ENCODE peak calls at places on chromosomes 6 and 20, in seven cellular contexts. N, M, Q, K, I, E and F are unnamed samples. For H3K27me3, the result is how much of the 10 kb centered on the place peaks cover.

GRCh38 chr20:1875762-1876161 is 19.4 kb upstream of the SIRPA start:
- DNase-seq in E (no peak), N (no peak), Q (no peak), K (no peak), M (no peak), I (no peak), F (no peak)

GRCh38 chr20:62362991-62363919 is 3.9 kb downstream of the LAMA5 start:
- DNase-seq in E (peak), M (no peak), Q (peak), K (no peak), N (peak), I (no peak), F (no peak)

GRCh38 chr6:44712353-44713147 is 325.0 kb downstream of the CDC5L start:
- DNase-seq in I (no peak), N (no peak), K (no peak), Q (no peak), M (no peak), E (no peak), F (no peak)

GRCh38 chr6:168695701-168696100 is 254.7 kb downstream of the SMOC2 start:
- DNase-seq in M (no peak), N (no peak), I (no peak), Q (no peak), K (no peak), E (no peak), F (no peak)

GRCh38 chr20:58352454-58352853 is 36.6 kb upstream of the VAPB start:
- DNase-seq in M (no peak), E (no peak), Q (no peak), I (no peak), K (no peak), N (no peak), F (no peak)

GRCh38 chr6:147947521-147947920 is 395.1 kb upstream of the SASH1 start:
- DNase-seq in N (no peak), I (no peak), Q (no peak), E (no peak), K (no peak), M (no peak), F (no peak)

GRCh38 chr20:48745330-48745729 is 82.5 kb downstream of the PREX1 start:
- DNase-seq in E (no peak), K (no peak), I (peak), M (no peak), Q (no peak), N (no peak), F (peak)

GRCh38 chr20:53774487-53775203 is 181.0 kb upstream of the ZNF217 start:
- DNase-seq in E (peak), Q (no peak), K (no peak), M (no peak), I (no peak), N (no peak), F (no peak)

GRCh38 chr6:112691289-112691688 is 344.2 kb downstream of the RFPL4B start:
- DNase-seq in K (no peak), N (no peak), I (peak), M (no peak), Q (peak), E (peak), F (peak)

GRCh38 chr20:62852841-62853240 is 8.8 kb downstream of the TCFL5 start:
- DNase-seq in E (no peak), K (no peak), M (no peak), I (no peak), N (no peak), Q (no peak), F (no peak)

GRCh38 chr6:107576852-107577251 is 86.9 kb downstream of the SOBP start:
- DNase-seq in Q (no peak), K (no peak), M (no peak), I (peak), N (no peak), E (no peak), F (no peak)

GRCh38 chr6:37785002-37785687 is 34.4 kb upstream of the ZFAND3 start:
- DNase-seq in E (no peak), K (no peak), N (no peak), M (no peak), Q (no peak), I (no peak), F (no peak)

GRCh38 chr6:34247481-34248197 is 1.2 kb downstream of the SMIM29 start:
- DNase-seq in N (no peak), M (no peak), K (no peak), I (no peak), E (no peak), Q (no peak), F (no peak)

GRCh38 chr20:16007978-16008377 is 565.3 kb downstream of the KIF16B start:
- DNase-seq in K (no peak), I (no peak), Q (no peak), M (no peak), N (no peak), E (no peak), F (no peak)

GRCh38 chr6:33206027-33206863 is 1.8 kb downstream of the HSD17B8 start:
- DNase-seq in M (no peak), E (no peak), Q (no peak), I (no peak), N (no peak), K (no peak), F (no peak)

GRCh38 chr6:75210885-75211739 is 5.3 kb upstream of the COL12A1 start:
- DNase-seq in I (peak), E (peak), Q (peak), K (no peak), M (no peak), N (no peak), F (peak)

GRCh38 chr20:41669708-41670263 is 51.6 kb upstream of the CHD6 start:
- DNase-seq in Q (no peak), E (no peak), N (no peak), M (no peak), K (no peak), I (no peak), F (peak)

GRCh38 chr6:144216668-144217218 is 66.4 kb downstream of the STX11 start:
- DNase-seq in I (no peak), N (peak), M (no peak), K (no peak), Q (no peak), E (no peak), F (no peak)

GRCh38 chr6:98839788-98840361 is 5.5 kb downstream of the POU3F2 start:
- DNase-seq in N (no peak), I (no peak), M (no peak), K (no peak), E (no peak), Q (peak), F (peak)

GRCh38 chr6:27061235-27061993 is 186.1 kb upstream of the PRSS16 start:
- DNase-seq in E (no peak), N (no peak), K (no peak), I (no peak), M (no peak), Q (no peak), F (no peak)

GRCh38 chr6:168934856-168935627 is 318.6 kb downstream of the THBS2 start:
- DNase-seq in E (no peak), K (no peak), M (no peak), I (no peak), N (no peak), Q (no peak), F (no peak)

GRCh38 chr6:108559884-108560462 is 744 bp upstream of the FOXO3 start:
- DNase-seq in I (peak), Q (peak), M (no peak), E (peak), K (peak), N (peak), F (peak)

GRCh38 chr20:40953856-40954255 is 74.8 kb upstream of the TOP1 start:
- DNase-seq in E (no peak), I (peak), K (no peak), N (no peak), M (no peak), Q (no peak), F (no peak)

GRCh38 chr20:22619806-22620205 is 35.4 kb upstream of the FOXA2 start:
- DNase-seq in Q (no peak), I (no peak), K (no peak), M (no peak), N (no peak), E (no peak), F (no peak)

GRCh38 chr20:58162976-58163375 is 65.5 kb downstream of the ANKRD60 start:
- DNase-seq in K (no peak), E (no peak), Q (peak), I (no peak), N (no peak), M (no peak), F (no peak)

GRCh38 chr20:15812696-15813095 is 760.6 kb downstream of the KIF16B start:
- DNase-seq in N (no peak), E (no peak), M (no peak), K (no peak), I (no peak), Q (no peak), F (no peak)

GRCh38 chr20:4091332-4092135 is 76.2 kb upstream of the RNF24 start:
- DNase-seq in I (peak), E (peak), N (peak), Q (peak), M (peak), K (no peak), F (peak)

GRCh38 chr20:59318803-59319202 is 18.4 kb downstream of the EDN3 start:
- DNase-seq in K (no peak), E (no peak), Q (no peak), M (no peak), I (no peak), N (no peak), F (no peak)

GRCh38 chr6:110421749-110422443 is 6.5 kb upstream of the DDO start:
- DNase-seq in K (no peak), M (no peak), N (no peak), I (peak), Q (no peak), E (no peak), F (no peak)

GRCh38 chr6:21277601-21278043 is 315.9 kb upstream of the SOX4 start:
- DNase-seq in I (no peak), K (no peak), N (no peak), E (no peak), M (no peak), Q (peak), F (no peak)

GRCh38 chr20:5393218-5393870 is 76.6 kb upstream of the PROKR2 start:
- DNase-seq in E (no peak), N (no peak), K (no peak), M (no peak), Q (no peak), I (no peak), F (no peak)

GRCh38 chr20:43055181-43055884 is 134.4 kb downstream of the PTPRT start:
- DNase-seq in Q (no peak), I (no peak), E (no peak), M (no peak), N (no peak), K (no peak), F (no peak)

GRCh38 chr6:11277275-11278206 is 45.1 kb upstream of the NEDD9 start:
- DNase-seq in E (no peak), M (no peak), I (no peak), Q (peak), K (no peak), N (peak), F (peak)
- H3K27ac ChIP-seq in E (peak), M (no peak), I (no peak), Q (peak), K (no peak), N (no peak), F (no peak)

GRCh38 chr20:37566590-37567330 is 39.1 kb upstream of the BLCAP start:
- DNase-seq in I (no peak), E (no peak), N (no peak), M (peak), K (no peak), Q (no peak), F (no peak)

GRCh38 chr20:37564016-37564387 is 36.3 kb upstream of the BLCAP start:
- DNase-seq in I (no peak), E (no peak), K (no peak), M (no peak), N (no peak), Q (no peak), F (no peak)

GRCh38 chr20:37567331-37567665 is 39.6 kb upstream of the BLCAP start:
- DNase-seq in Q (no peak), N (no peak), M (no peak), E (no peak), I (no peak), K (no peak), F (no peak)

GRCh38 chr20:37564388-37565133 is 36.9 kb upstream of the BLCAP start:
- DNase-seq in K (no peak), E (peak), I (peak), N (peak), M (peak), Q (peak), F (peak)

DNA sequence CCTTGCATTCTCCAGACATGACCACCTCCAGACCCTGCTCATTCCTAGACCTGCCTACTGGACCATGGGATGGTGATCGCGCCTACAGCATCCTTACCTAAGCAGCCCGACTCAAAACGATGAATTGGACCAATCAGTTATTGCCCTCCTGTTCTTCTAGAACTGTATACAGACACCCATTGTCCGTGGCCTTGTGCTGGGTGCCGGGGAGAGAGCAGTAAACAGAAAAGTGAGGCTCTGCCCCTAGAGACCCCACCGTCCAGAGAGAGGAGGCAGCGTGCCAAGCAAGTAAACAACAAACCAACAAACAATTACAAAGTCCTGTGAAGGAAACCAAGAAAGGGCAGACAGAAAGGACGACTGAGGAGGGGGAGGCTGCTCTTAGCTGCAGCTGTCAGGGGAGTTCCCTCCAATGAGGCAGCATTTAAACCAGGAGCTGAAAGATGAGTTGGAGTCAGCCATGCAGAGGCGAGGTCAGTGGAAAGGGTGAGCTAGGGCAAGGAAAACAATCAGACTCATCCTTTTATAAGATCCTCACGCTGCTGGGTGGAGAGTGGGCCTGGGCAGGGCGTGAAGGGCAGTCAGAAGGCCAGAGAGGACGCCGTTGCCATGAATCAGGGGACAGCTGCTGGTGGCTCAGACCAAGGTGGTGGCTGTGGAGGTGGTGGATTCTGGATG is 37.6 kb upstream of the BLCAP start:
- DNase-seq in N (no peak), E (no peak), M (peak), I (no peak), K (no peak), Q (no peak), F (no peak)
- H3K27me3 ChIP-seq in N (under half), E (half or more), M (half or more), I (under half), K (under half), Q (under half), F (under half)

DNA sequence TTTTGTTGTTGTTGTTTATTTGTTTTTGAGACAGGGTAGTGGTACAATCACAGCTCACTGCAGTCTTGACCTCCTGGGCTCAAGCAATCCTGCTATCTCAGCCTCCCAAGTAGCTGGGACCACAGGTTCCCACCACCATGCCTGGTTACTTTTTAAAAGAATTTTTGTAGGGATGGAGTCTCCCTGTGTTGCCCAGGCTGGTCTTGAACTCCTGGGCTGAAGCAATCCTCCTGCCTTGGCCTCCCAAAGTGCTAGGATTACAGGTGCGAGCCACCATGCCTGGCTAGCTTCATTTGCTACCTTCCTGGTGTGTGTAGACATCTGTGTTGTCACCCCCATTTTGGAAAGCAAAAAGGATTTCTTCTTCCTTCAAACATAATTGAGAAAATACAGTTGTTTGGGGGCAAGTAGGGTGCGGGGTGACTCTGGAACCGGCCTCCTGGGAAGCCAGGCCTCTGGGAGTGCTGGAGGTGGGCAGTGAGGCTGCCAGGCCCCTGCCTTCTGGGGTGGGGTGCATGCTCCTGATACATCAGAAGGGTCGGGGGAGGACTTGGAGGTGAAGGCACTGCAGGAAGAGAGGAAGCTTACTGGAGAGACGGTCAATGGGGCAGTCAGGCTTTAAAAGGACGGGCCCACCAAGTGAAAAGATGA is 28.4 kb downstream of the SYNJ2 start:
- DNase-seq in N (no peak), K (no peak), I (no peak), M (no peak), E (no peak), Q (no peak), F (no peak)
- H3K27ac ChIP-seq in N (peak), K (no peak), I (peak), M (no peak), E (peak), Q (peak), F (no peak)

GRCh38 chr6:31090275-31090972 is 22.0 kb downstream of the C6orf15 start:
- DNase-seq in N (no peak), Q (no peak), M (no peak), K (no peak), E (no peak), I (no peak), F (no peak)
- H3K27me3 ChIP-seq in N (under half), Q (under half), M (under half), K (under half), E (under half), I (under half), F (under half)

GRCh38 chr6:5763871-5764270 is 242.9 kb downstream of the NRN1 start:
- DNase-seq in Q (no peak), N (no peak), E (no peak), I (no peak), K (no peak), M (no peak), F (no peak)

GRCh38 chr6:5766260-5766659 is 240.5 kb downstream of the NRN1 start:
- DNase-seq in N (no peak), M (no peak), I (no peak), E (no peak), K (no peak), Q (no peak), F (no peak)

GRCh38 chr6:5763407-5763806 is 243.3 kb downstream of the NRN1 start:
- DNase-seq in M (no peak), E (no peak), N (no peak), I (no peak), K (no peak), Q (no peak), F (no peak)

GRCh38 chr6:5764401-5764955 is 242.2 kb downstream of the NRN1 start:
- DNase-seq in Q (no peak), N (peak), M (no peak), E (peak), I (no peak), K (peak), F (no peak)

DNA sequence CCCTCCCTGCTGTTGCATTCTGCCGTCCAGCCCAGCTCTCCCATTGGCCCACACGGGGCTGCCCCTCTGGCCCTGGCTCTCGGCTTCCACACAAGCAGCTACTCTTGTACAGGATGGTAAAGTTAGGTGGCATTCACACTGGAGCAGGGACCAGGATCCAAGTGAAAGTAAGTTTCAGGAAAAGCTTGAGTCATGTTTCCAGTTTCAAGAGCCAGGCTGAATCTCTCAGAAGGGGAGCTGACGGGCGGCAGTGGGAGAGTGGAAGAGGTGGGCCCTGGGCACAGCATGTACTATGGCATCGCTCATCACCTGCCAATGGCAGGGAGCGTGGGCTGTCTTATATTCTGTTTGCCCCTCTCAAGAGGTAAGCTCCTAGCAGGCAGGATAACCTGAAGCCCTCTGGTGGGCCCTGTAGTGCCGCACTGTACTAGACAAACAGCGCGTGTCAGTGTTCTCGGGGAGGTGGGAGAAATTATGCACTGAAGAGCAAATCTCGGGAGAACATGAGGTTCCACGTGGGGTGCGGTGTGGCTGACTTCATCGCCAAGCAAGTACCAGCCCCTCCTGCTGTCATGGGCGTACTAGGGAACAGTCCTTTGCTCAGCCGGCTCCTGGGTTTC is 241.5 kb downstream of the NRN1 start:
- DNase-seq in K (no peak), E (no peak), N (no peak), Q (no peak), M (no peak), I (no peak), F (no peak)
- H3K27ac ChIP-seq in K (peak), E (peak), N (peak), Q (no peak), M (no peak), I (no peak), F (no peak)